ENCODE peak calls at places on chromosomes 13 and 19, in six cellular contexts. Y, Z, D, I, W and M are unnamed samples.

GRCh38 chr13:36166051-36166450 is 34.9 kb upstream of the DCLK1 start:
- DNase-seq in D (no peak), Y (no peak), I (no peak), W (no peak), Z (no peak), M (no peak)

GRCh38 chr13:103282571-103283450 is 216.6 kb upstream of the SLC10A2 start:
- DNase-seq in D (no peak), Y (no peak), Z (no peak), W (no peak), I (no peak), M (no peak)

GRCh38 chr19:46913852-46914430 is 53.1 kb downstream of the ARHGAP35 start:
- DNase-seq in W (no peak), Z (no peak), Y (no peak), D (no peak), I (no peak), M (no peak)

GRCh38 chr13:110391273-110391672 is 84.2 kb downstream of the COL4A2 start:
- DNase-seq in Y (no peak), I (no peak), W (no peak), D (no peak), Z (peak; percentile 11), M (no peak)

GRCh38 chr13:46124967-46125933 is 20.4 kb upstream of the CPB2 start:
- DNase-seq in I (no peak), Z (no peak), D (no peak), Y (no peak), W (no peak), M (no peak)

GRCh38 chr19:2867025-2867991 is at the start of gene ZNF556:
- DNase-seq in I (peak; percentile 93), D (peak; percentile 61), Z (peak; percentile 32), W (no peak), Y (no peak), M (no peak)

GRCh38 chr13:94178625-94179244 is 300.7 kb downstream of the DCT start:
- DNase-seq in W (no peak), Z (no peak), I (no peak), D (no peak), Y (no peak), M (no peak)

GRCh38 chr19:1884719-1885334 is 469 bp downstream of the ABHD17A start:
- DNase-seq in D (no peak), I (no peak), W (no peak), Y (no peak), Z (no peak), M (no peak)

GRCh38 chr13:99339736-99340392 is 32.7 kb upstream of the GPR183 start:
- DNase-seq in I (no peak), Y (peak; percentile 34), W (peak; percentile 49), Z (no peak), D (no peak), M (no peak)

GRCh38 chr13:40130871-40131636 is 475.6 kb downstream of the COG6 start:
- DNase-seq in D (no peak), Y (peak; percentile 21), I (no peak), W (no peak), Z (peak; percentile 75), M (no peak)

GRCh38 chr13:97125810-97126738 is 96.1 kb upstream of the MBNL2 start:
- DNase-seq in Y (no peak), D (peak; percentile 17), I (no peak), W (no peak), Z (peak; percentile 76), M (peak; percentile 75)

GRCh38 chr19:52566588-52566987 is 3.5 kb upstream of the ZNF701 start:
- DNase-seq in Z (no peak), I (no peak), W (no peak), Y (no peak), D (no peak), M (no peak)

GRCh38 chr13:45865414-45865813 is 13.9 kb upstream of the SIAH3 start:
- DNase-seq in Z (no peak), Y (no peak), I (no peak), W (peak; percentile 9), D (no peak), M (no peak)

GRCh38 chr13:71866173-71867091 is 572 bp downstream of the DACH1 start:
- DNase-seq in W (peak; percentile 54), Z (peak; percentile 12), D (peak; percentile 92), I (no peak), Y (peak; percentile 24), M (no peak)

GRCh38 chr19:10424011-10424637 is 3.8 kb downstream of the PDE4A start:
- DNase-seq in D (peak; percentile 96), Y (peak; percentile 86), Z (peak; percentile 58), W (peak; percentile 87), I (peak; percentile 49), M (no peak)

GRCh38 chr19:10430505-10431253 is 10.3 kb downstream of the PDE4A start:
- DNase-seq in D (peak; percentile 95), W (peak; percentile 72), Z (peak; percentile 38), Y (peak; percentile 77), I (no peak), M (no peak)

GRCh38 chr19:10428996-10429381 is 8.7 kb downstream of the PDE4A start:
- DNase-seq in Z (no peak), D (no peak), Y (no peak), I (no peak), W (no peak), M (no peak)

GRCh38 chr19:10431254-10431942 is 11.1 kb downstream of the PDE4A start:
- DNase-seq in W (peak; percentile 52), I (no peak), Z (no peak), Y (peak; percentile 61), D (no peak), M (no peak)

DNA sequence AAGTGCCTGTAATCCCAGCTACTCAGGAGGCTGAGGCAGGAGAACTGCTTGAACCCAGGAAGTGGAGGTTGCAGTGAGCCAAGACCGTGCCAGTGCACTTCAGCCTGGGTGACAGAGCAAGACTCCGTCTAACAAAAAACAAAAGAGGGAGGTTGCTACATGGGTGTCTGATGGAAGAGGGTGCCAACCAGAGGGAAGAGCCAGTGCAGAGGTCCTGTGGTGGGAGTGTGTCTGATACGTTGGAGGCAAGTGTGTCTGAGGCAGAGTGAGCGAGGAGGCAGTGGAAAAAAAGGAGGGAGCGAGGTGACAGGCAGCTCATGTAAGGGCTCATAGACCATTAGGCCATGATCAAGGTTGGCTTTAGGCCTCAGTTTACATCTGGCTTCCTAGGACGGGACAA is 6.8 kb downstream of the PDE4A start:
- DNase-seq in I (no peak), Z (no peak), Y (no peak), D (no peak), W (no peak), M (no peak)
- H3K27me3 ChIP-seq in I (peaks cover 9% of the 10 kb centered on the region), Z (peaks cover 5% of the 10 kb centered on the region), Y (peaks cover 57% of the 10 kb centered on the region), D (peaks cover 5% of the 10 kb centered on the region), W (no peaks in the 10 kb centered on the region), M (peaks cover 48% of the 10 kb centered on the region)

GRCh38 chr19:16078311-16078758 is 2.0 kb downstream of the TPM4 start:
- DNase-seq in Z (peak; percentile 69), I (peak; percentile 48), Y (peak; percentile 45), W (no peak), D (no peak), M (peak; percentile 78)

GRCh38 chr19:16076154-16076957 is at the start of gene TPM4:
- DNase-seq in Z (peak; percentile 97), D (peak; percentile 97), W (peak; percentile 82), I (peak; percentile 96), Y (peak; percentile 94), M (peak; percentile 97)

GRCh38 chr19:16078759-16079707 is 2.7 kb downstream of the TPM4 start:
- DNase-seq in W (peak; percentile 58), D (no peak), Z (peak; percentile 94), Y (peak; percentile 77), I (peak; percentile 82), M (peak; percentile 83)

GRCh38 chr19:16075430-16076153 is 703 bp upstream of the TPM4 start:
- DNase-seq in W (no peak), Z (no peak), D (no peak), I (no peak), Y (peak; percentile 33), M (no peak)

DNA sequence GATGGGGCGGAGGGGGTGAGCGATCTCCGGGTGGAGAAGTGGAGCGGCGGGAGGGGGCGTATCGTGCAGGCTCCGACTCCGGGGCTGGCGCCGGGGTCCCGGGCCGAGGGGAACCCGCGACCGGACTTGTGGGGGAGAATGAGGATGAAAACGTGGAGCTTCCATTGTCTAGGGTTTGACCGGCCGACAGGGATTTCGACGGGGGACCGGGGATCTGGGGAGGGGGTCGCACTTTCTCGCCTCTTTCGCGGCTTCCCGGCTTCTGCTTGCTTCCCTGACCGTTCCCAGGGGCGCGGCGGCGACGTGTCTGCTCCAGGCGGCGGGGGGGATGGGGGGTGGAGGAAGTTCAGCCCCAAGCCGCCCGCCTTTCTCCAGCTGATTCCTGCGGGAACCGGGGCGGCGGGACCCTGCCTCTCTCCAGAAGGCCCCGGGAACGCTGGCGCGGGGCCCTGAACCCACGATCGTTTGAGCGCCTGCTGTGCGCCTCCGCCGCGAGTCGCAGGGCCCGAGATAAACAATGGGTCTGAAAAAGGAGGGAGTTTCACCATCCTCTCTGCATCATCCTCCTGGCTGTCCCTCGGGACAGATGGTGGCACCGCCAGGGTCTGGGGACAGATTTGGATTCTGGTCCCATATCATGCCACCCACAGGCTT is 790 bp downstream of the TPM4 start:
- DNase-seq in Z (peak; percentile 61), D (peak; percentile 91), Y (peak; percentile 73), W (peak; percentile 52), I (peak; percentile 50), M (peak; percentile 82)
- TF ChIP-seq POLR2A in Z (peak; percentile 6), D (no peak), Y (peak; percentile 37), W (no peak), I (no peak), M (no peak)

DNA sequence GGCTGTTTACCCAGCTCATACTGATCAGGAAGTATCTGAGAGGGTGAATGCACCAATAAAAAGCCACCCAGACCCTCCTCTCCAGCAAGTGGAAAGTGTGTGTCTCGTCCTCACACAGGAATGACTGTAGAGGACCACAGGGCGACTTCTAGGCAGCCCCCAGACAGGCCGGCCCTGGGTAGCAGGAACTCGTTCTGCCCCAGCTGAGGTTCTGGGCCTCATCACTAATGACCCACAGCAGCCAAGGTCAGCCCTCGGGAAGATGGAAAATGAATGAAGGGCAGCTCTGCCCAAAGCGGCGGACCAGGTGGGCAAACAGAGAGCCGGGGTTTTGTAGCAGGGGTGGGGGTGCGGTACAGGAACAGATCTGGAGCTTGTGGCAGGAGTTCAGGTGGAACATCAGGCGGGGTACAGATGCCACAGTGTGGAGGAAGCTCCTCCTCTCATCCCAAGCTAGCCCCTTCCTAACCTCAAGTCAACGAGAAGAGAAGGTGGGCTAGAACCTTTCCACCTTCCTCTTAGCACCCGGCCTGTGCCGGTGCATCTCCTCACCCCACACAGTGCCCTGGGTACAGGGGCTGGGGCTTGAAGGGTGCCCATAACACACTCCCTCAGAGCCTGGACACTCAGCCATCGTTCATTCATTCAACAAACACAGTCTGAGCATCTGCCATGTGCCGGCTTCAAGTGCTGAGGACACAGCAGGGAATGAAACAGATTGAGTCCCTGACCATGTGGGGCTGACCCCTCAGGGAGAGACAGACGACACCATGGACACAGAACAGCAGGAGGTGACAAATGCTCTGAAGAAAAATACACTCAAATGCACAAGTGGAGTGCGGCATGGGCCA is 36.2 kb downstream of the RFX2 start:
- DNase-seq in W (no peak), D (no peak), Z (no peak), Y (no peak), I (no peak), M (peak; percentile 63)
- H3K4me1 ChIP-seq in W (no peaks in the 10 kb centered on the region), D (peaks cover 9% of the 10 kb centered on the region), Z (no peaks in the 10 kb centered on the region), Y (no peaks in the 10 kb centered on the region), I (peaks cover 5% of the 10 kb centered on the region), M (peaks cover 59% of the 10 kb centered on the region)

DNA sequence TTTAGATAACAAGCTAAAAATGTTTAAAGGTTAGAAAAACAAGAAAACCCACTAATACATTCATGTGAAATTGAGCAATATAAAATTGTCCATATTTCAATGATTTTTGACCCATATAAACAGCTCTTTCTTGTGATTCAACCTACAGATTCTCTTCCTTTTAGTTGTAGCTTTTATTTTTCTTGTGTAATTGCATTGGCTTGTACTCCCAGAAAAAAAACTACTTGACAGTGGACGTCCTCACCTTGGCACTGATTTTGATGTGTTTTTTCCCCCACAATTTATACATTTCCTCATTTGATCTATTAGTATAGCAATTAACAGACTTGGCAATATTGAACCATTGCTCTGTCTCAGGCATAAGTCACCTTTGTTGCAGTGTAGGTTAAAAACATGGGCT is 4.7 kb downstream of the CCDC194 start:
- DNase-seq in Y (no peak), D (no peak), Z (no peak), I (no peak), W (no peak), M (no peak)
- H3K27me3 ChIP-seq in Y (peaks cover 35% of the 10 kb centered on the region), D (peaks cover 8% of the 10 kb centered on the region), Z (no peaks in the 10 kb centered on the region), I (no peaks in the 10 kb centered on the region), W (no peaks in the 10 kb centered on the region), M (peaks cover 9% of the 10 kb centered on the region)